ENCODE peak calls at places on chromosome 6, in four cellular contexts. O is mucosa of descending colon, J is PC-3, I is cardiac muscle cell. R is an unnamed sample.

GRCh38 chr6:71855406-71855805 is 30.9 kb upstream of the RIMS1 start:
- DNase-seq in O (no peak), J (peak; percentile 10), I (no peak), R (no peak)

GRCh38 chr6:47787620-47788497 is 6.0 kb downstream of the OPN5 start:
- DNase-seq in J (peak; percentile 88), O (no peak), I (peak; percentile 69), R (peak; percentile 86)

GRCh38 chr6:150334790-150335783 is 33.7 kb upstream of the IYD start:
- DNase-seq in O (no peak), I (peak; percentile 87), J (peak; percentile 67), R (no peak)

GRCh38 chr6:166313255-166314070 is 5.3 kb upstream of the PRR18 start:
- DNase-seq in I (peak; percentile 69), O (no peak), J (peak; percentile 52), R (no peak)

GRCh38 chr6:40343887-40344565 is 243.1 kb downstream of the LRFN2 start:
- DNase-seq in I (no peak), O (no peak), J (no peak), R (no peak)

GRCh38 chr6:3489961-3490621 is 33.2 kb upstream of the SLC22A23 start:
- DNase-seq in J (no peak), O (no peak), I (no peak), R (no peak)

GRCh38 chr6:33779305-33779704 is 9.6 kb downstream of the LEMD2 start:
- DNase-seq in J (no peak), I (no peak), O (no peak), R (no peak)

GRCh38 chr6:56172144-56172543 is 75.2 kb downstream of the COL21A1 start:
- DNase-seq in J (no peak), I (peak; percentile 26), O (no peak), R (no peak)

GRCh38 chr6:37550436-37550835 is 50.7 kb upstream of the CCDC167 start:
- DNase-seq in J (peak; percentile 54), I (peak; percentile 60), O (no peak), R (no peak)

GRCh38 chr6:4180653-4181255 is 45.4 kb upstream of the ECI2 start:
- DNase-seq in I (peak; percentile 57), O (no peak), J (peak; percentile 33), R (no peak)

GRCh38 chr6:73968358-73968757 is 272.4 kb downstream of the CD109 start:
- DNase-seq in J (peak; percentile 36), O (no peak), I (no peak), R (no peak)

GRCh38 chr6:25188232-25188631 is 90.9 kb upstream of the CARMIL1 start:
- DNase-seq in J (no peak), I (no peak), O (no peak), R (no peak)

GRCh38 chr6:11366934-11367637 is 134.6 kb upstream of the NEDD9 start:
- DNase-seq in J (peak; percentile 19), O (no peak), I (peak; percentile 37), R (no peak)

GRCh38 chr6:111096246-111096645 is 8.9 kb downstream of the SLC16A10 start:
- DNase-seq in O (peak; percentile 75), J (peak; percentile 57), I (no peak), R (peak; percentile 81)

GRCh38 chr6:137496392-137496767 is 2.2 kb upstream of the OLIG3 start:
- DNase-seq in O (no peak), I (no peak), J (no peak), R (no peak)
- H3K4me1 ChIP-seq in O (peaks cover 18% of the 10 kb centered on the region), I (no peaks in the 10 kb centered on the region), J (no peaks in the 10 kb centered on the region), R (no peaks in the 10 kb centered on the region)

GRCh38 chr6:68634503-68635411 is at the start of gene ADGRB3:
- DNase-seq in I (peak; percentile 87), O (peak; percentile 58), J (peak; percentile 51), R (peak; percentile 51)
- TF ChIP-seq CTCF in I (no peak), O (no peak), J (no peak), R (peak; percentile 7)

GRCh38 chr6:14658030-14658429 is 540.5 kb downstream of the CD83 start:
- DNase-seq in J (no peak), I (no peak), O (no peak), R (no peak)

GRCh38 chr6:14661188-14661587 is 543.6 kb downstream of the CD83 start:
- DNase-seq in I (no peak), J (no peak), O (no peak), R (no peak)

GRCh38 chr6:14658909-14659561 is 541.5 kb downstream of the CD83 start:
- DNase-seq in I (peak; percentile 57), J (peak; percentile 61), O (no peak), R (no peak)

GRCh38 chr6:14661696-14662095 is 544.1 kb downstream of the CD83 start:
- DNase-seq in I (no peak), J (no peak), O (no peak), R (no peak)

GRCh38 chr6:14660767-14661166 is 543.2 kb downstream of the CD83 start:
- DNase-seq in I (no peak), O (no peak), J (no peak), R (no peak)
- H3K4me1 ChIP-seq in I (peaks cover 15% of the 10 kb centered on the region), O (no peaks in the 10 kb centered on the region), J (peaks cover 34% of the 10 kb centered on the region), R (peaks cover 24% of the 10 kb centered on the region)

DNA sequence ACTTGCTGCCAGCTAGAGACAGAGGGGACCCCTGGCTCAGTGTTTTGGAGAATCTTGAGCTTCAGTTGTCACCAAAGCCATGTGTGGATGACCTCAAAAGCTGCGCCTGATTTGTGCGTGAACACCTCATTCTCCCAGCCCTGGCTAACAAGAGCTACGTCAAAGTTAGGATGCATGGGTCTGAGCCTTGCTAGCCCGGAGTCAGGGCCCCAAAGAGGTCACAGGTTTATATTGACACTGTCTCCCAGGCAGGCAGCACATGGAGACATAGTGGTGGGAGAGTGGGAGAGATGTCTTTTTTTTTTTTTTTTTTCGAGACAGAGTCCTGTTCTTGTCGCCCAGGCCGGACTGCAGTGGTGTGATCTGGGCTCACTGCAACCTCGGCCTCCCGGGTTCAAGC is 36.1 kb upstream of the DUSP22 start:
- DNase-seq in O (no peak), I (no peak), J (no peak), R (no peak)
- TF ChIP-seq CTCF in O (no peak), I (no peak), J (no peak), R (no peak)

DNA sequence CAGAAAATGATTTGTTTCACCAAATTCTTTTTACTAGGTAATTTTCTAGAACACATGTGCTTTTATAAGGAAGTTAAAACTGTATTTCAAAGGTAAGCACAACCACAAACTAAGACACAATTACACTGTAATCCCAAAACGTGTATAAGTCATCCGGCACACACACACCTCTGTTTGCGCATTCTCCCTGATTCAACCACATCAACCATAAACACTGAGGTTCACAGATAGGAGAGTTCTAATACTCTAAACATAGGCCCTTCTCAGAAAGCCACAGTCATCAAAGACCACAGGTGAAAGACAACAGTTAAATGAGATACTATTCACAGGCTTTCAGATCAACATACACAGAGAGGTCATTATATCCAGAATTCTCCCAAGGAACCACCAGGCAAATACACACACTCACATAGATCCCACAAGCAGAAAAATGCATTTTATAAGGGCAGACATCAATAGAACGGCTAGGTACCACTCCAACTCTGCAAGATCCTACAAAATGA is 6.8 kb upstream of the FBXO9 start:
- DNase-seq in I (no peak), O (no peak), J (peak; percentile 30), R (no peak)
- H3K4me1 ChIP-seq in I (peaks cover 43% of the 10 kb centered on the region), O (peaks cover 35% of the 10 kb centered on the region), J (peaks cover 33% of the 10 kb centered on the region), R (no peaks in the 10 kb centered on the region)

R was measured in RWPE2.